ENCODE peak calls at places on chromosomes 4 and X, in seven cellular contexts. G, D, W, M, T, N and O are unnamed samples.

GRCh38 chrX:9656277-9656676 is 109.4 kb downstream of the GPR143 start:
- DNase-seq in G (no peak), D (peak; percentile 41), W (no peak), M (no peak), T (no peak), N (no peak), O (no peak)

GRCh38 chr4:6277139-6277802 is 7.6 kb downstream of the WFS1 start:
- DNase-seq in G (no peak), D (no peak), W (no peak), M (no peak), T (no peak), N (no peak), O (no peak)

GRCh38 chrX:54182864-54183613 is at the start of gene FAM120C:
- DNase-seq in G (peak; percentile 88), D (peak; percentile 84), W (peak; percentile 36), M (peak; percentile 40), T (peak; percentile 77), N (peak; percentile 72), O (peak; percentile 73)

GRCh38 chr4:41757521-41758156 is 9.1 kb upstream of the PHOX2B start:
- DNase-seq in G (no peak), D (no peak), W (no peak), M (no peak), T (peak; percentile 65), N (no peak), O (no peak)

GRCh38 chrX:85244411-85245210 is 820 bp downstream of the ZNF711 start:
- DNase-seq in G (peak; percentile 2), D (no peak), W (no peak), M (no peak), T (no peak), N (no peak), O (no peak)

GRCh38 chrX:154317391-154318000 is 21.9 kb downstream of the TKTL1 start:
- DNase-seq in G (no peak), D (no peak), W (no peak), M (no peak), T (peak; percentile 31), N (no peak), O (no peak)

GRCh38 chr4:133759428-133759827 is 442.2 kb downstream of the PABPC4L start:
- DNase-seq in G (no peak), D (no peak), W (no peak), M (no peak), T (no peak), N (no peak), O (no peak)

GRCh38 chrX:97096385-97096784 is 212.7 kb downstream of the RPA4 start:
- DNase-seq in G (no peak), D (no peak), W (no peak), M (no peak), T (peak; percentile 26), N (no peak), O (no peak)

GRCh38 chrX:111095974-111096870 is at the start of gene PAK3:
- DNase-seq in G (peak; percentile 3), D (no peak), W (no peak), M (no peak), T (peak; percentile 77), N (no peak), O (peak; percentile 23)